ENCODE peak calls at places on chromosomes 7 and 10, in ten cellular contexts. One of them, this sample, is unnamed.

GRCh38 chr10:132489053-132489703 is 48.4 kb upstream of the INPP5A start:
- DNase-seq in iPS-NIHi11: no peak
- DNase-seq in stimulated activated CD4-positive, alpha-beta T cell treated with anti-CD3 and anti-CD28 coated beads, Interleukin-15, amount 100 ng/mL, for 24 hours: no peak
- DNase-seq in effector CD4-positive, alpha-beta T cell: no peak
- DNase-seq in Caki2: peak
- DNase-seq in activated CD8-positive, alpha-beta memory T cell treated with anti-CD3 and anti-CD28 coated beads for 48 hours: no peak
- DNase-seq in NCI-H1417: no peak
- DNase-seq in progenitor cell of endocrine pancreas: no peak
- DNase-seq in left cardiac atrium: no peak
- DNase-seq in head of caudate nucleus: no peak
- DNase-seq in this sample: no peak

GRCh38 chr10:65769828-65770227 is 1156.0 kb upstream of the LRRTM3 start:
- DNase-seq in stimulated activated CD4-positive, alpha-beta T cell treated with anti-CD3 and anti-CD28 coated beads, Interleukin-15, amount 100 ng/mL, for 24 hours: no peak
- DNase-seq in iPS-NIHi11: no peak
- DNase-seq in left cardiac atrium: no peak
- DNase-seq in activated CD8-positive, alpha-beta memory T cell treated with anti-CD3 and anti-CD28 coated beads for 48 hours: no peak
- DNase-seq in NCI-H1417: no peak
- DNase-seq in progenitor cell of endocrine pancreas: no peak
- DNase-seq in Caki2: peak
- DNase-seq in effector CD4-positive, alpha-beta T cell: no peak
- DNase-seq in head of caudate nucleus: no peak
- DNase-seq in this sample: no peak

GRCh38 chr10:124579003-124579384 is 117.4 kb downstream of the LHPP start:
- DNase-seq in NCI-H1417: no peak
- DNase-seq in activated CD8-positive, alpha-beta memory T cell treated with anti-CD3 and anti-CD28 coated beads for 48 hours: no peak
- DNase-seq in left cardiac atrium: peak
- DNase-seq in progenitor cell of endocrine pancreas: no peak
- DNase-seq in stimulated activated CD4-positive, alpha-beta T cell treated with anti-CD3 and anti-CD28 coated beads, Interleukin-15, amount 100 ng/mL, for 24 hours: no peak
- DNase-seq in Caki2: no peak
- DNase-seq in head of caudate nucleus: no peak
- DNase-seq in iPS-NIHi11: no peak
- DNase-seq in effector CD4-positive, alpha-beta T cell: no peak
- DNase-seq in this sample: no peak

GRCh38 chr10:110448682-110449418 is 48.9 kb upstream of the DUSP5 start:
- DNase-seq in activated CD8-positive, alpha-beta memory T cell treated with anti-CD3 and anti-CD28 coated beads for 48 hours: no peak
- DNase-seq in NCI-H1417: no peak
- DNase-seq in iPS-NIHi11: no peak
- DNase-seq in effector CD4-positive, alpha-beta T cell: no peak
- DNase-seq in left cardiac atrium: no peak
- DNase-seq in stimulated activated CD4-positive, alpha-beta T cell treated with anti-CD3 and anti-CD28 coated beads, Interleukin-15, amount 100 ng/mL, for 24 hours: no peak
- DNase-seq in head of caudate nucleus: no peak
- DNase-seq in progenitor cell of endocrine pancreas: no peak
- DNase-seq in Caki2: no peak
- DNase-seq in this sample: no peak

GRCh38 chr10:50325449-50326188 is 74.3 kb upstream of the ASAH2 start:
- DNase-seq in left cardiac atrium: peak
- DNase-seq in activated CD8-positive, alpha-beta memory T cell treated with anti-CD3 and anti-CD28 coated beads for 48 hours: no peak
- DNase-seq in head of caudate nucleus: no peak
- DNase-seq in NCI-H1417: no peak
- DNase-seq in iPS-NIHi11: peak
- DNase-seq in progenitor cell of endocrine pancreas: no peak
- DNase-seq in stimulated activated CD4-positive, alpha-beta T cell treated with anti-CD3 and anti-CD28 coated beads, Interleukin-15, amount 100 ng/mL, for 24 hours: no peak
- DNase-seq in effector CD4-positive, alpha-beta T cell: no peak
- DNase-seq in Caki2: peak
- DNase-seq in this sample: no peak

GRCh38 chr7:116197355-116197754 is 13.0 kb upstream of the TES start:
- DNase-seq in left cardiac atrium: no peak
- DNase-seq in head of caudate nucleus: no peak
- DNase-seq in progenitor cell of endocrine pancreas: no peak
- DNase-seq in Caki2: no peak
- DNase-seq in stimulated activated CD4-positive, alpha-beta T cell treated with anti-CD3 and anti-CD28 coated beads, Interleukin-15, amount 100 ng/mL, for 24 hours: no peak
- DNase-seq in effector CD4-positive, alpha-beta T cell: no peak
- DNase-seq in activated CD8-positive, alpha-beta memory T cell treated with anti-CD3 and anti-CD28 coated beads for 48 hours: no peak
- DNase-seq in iPS-NIHi11: no peak
- DNase-seq in NCI-H1417: no peak
- DNase-seq in this sample: no peak

GRCh38 chr7:151629873-151630272 is 110.2 kb upstream of the RHEB start:
- DNase-seq in stimulated activated CD4-positive, alpha-beta T cell treated with anti-CD3 and anti-CD28 coated beads, Interleukin-15, amount 100 ng/mL, for 24 hours: no peak
- DNase-seq in effector CD4-positive, alpha-beta T cell: no peak
- DNase-seq in activated CD8-positive, alpha-beta memory T cell treated with anti-CD3 and anti-CD28 coated beads for 48 hours: no peak
- DNase-seq in iPS-NIHi11: no peak
- DNase-seq in NCI-H1417: no peak
- DNase-seq in head of caudate nucleus: no peak
- DNase-seq in left cardiac atrium: no peak
- DNase-seq in Caki2: no peak
- DNase-seq in progenitor cell of endocrine pancreas: no peak
- DNase-seq in this sample: no peak

GRCh38 chr10:35398355-35398754 is 62.0 kb downstream of the CCNY start:
- DNase-seq in NCI-H1417: no peak
- DNase-seq in head of caudate nucleus: no peak
- DNase-seq in left cardiac atrium: no peak
- DNase-seq in activated CD8-positive, alpha-beta memory T cell treated with anti-CD3 and anti-CD28 coated beads for 48 hours: no peak
- DNase-seq in progenitor cell of endocrine pancreas: no peak
- DNase-seq in iPS-NIHi11: no peak
- DNase-seq in effector CD4-positive, alpha-beta T cell: no peak
- DNase-seq in Caki2: no peak
- DNase-seq in stimulated activated CD4-positive, alpha-beta T cell treated with anti-CD3 and anti-CD28 coated beads, Interleukin-15, amount 100 ng/mL, for 24 hours: no peak
- DNase-seq in this sample: peak

GRCh38 chr7:90680496-90680895 is 84.4 kb downstream of the CDK14 start:
- DNase-seq in Caki2: no peak
- DNase-seq in left cardiac atrium: no peak
- DNase-seq in activated CD8-positive, alpha-beta memory T cell treated with anti-CD3 and anti-CD28 coated beads for 48 hours: no peak
- DNase-seq in NCI-H1417: no peak
- DNase-seq in effector CD4-positive, alpha-beta T cell: no peak
- DNase-seq in progenitor cell of endocrine pancreas: no peak
- DNase-seq in head of caudate nucleus: no peak
- DNase-seq in stimulated activated CD4-positive, alpha-beta T cell treated with anti-CD3 and anti-CD28 coated beads, Interleukin-15, amount 100 ng/mL, for 24 hours: no peak
- DNase-seq in iPS-NIHi11: no peak
- DNase-seq in this sample: no peak

GRCh38 chr10:121357323-121357835 is 240.9 kb downstream of the FGFR2 start:
- DNase-seq in iPS-NIHi11: no peak
- DNase-seq in NCI-H1417: no peak
- DNase-seq in progenitor cell of endocrine pancreas: no peak
- DNase-seq in effector CD4-positive, alpha-beta T cell: no peak
- DNase-seq in left cardiac atrium: no peak
- DNase-seq in stimulated activated CD4-positive, alpha-beta T cell treated with anti-CD3 and anti-CD28 coated beads, Interleukin-15, amount 100 ng/mL, for 24 hours: no peak
- DNase-seq in Caki2: no peak
- DNase-seq in head of caudate nucleus: no peak
- DNase-seq in activated CD8-positive, alpha-beta memory T cell treated with anti-CD3 and anti-CD28 coated beads for 48 hours: no peak
- DNase-seq in this sample: no peak

GRCh38 chr10:785539-786214 is 96.2 kb upstream of the DIP2C start:
- DNase-seq in Caki2: no peak
- DNase-seq in iPS-NIHi11: no peak
- DNase-seq in effector CD4-positive, alpha-beta T cell: no peak
- DNase-seq in NCI-H1417: no peak
- DNase-seq in head of caudate nucleus: peak
- DNase-seq in stimulated activated CD4-positive, alpha-beta T cell treated with anti-CD3 and anti-CD28 coated beads, Interleukin-15, amount 100 ng/mL, for 24 hours: no peak
- DNase-seq in activated CD8-positive, alpha-beta memory T cell treated with anti-CD3 and anti-CD28 coated beads for 48 hours: no peak
- DNase-seq in left cardiac atrium: no peak
- DNase-seq in progenitor cell of endocrine pancreas: no peak
- DNase-seq in this sample: no peak

GRCh38 chr10:130022501-130023299 is 58.6 kb upstream of the EBF3 start:
- DNase-seq in NCI-H1417: no peak
- DNase-seq in stimulated activated CD4-positive, alpha-beta T cell treated with anti-CD3 and anti-CD28 coated beads, Interleukin-15, amount 100 ng/mL, for 24 hours: no peak
- DNase-seq in iPS-NIHi11: no peak
- DNase-seq in activated CD8-positive, alpha-beta memory T cell treated with anti-CD3 and anti-CD28 coated beads for 48 hours: no peak
- DNase-seq in effector CD4-positive, alpha-beta T cell: no peak
- DNase-seq in progenitor cell of endocrine pancreas: no peak
- DNase-seq in head of caudate nucleus: no peak
- DNase-seq in left cardiac atrium: no peak
- DNase-seq in Caki2: no peak
- DNase-seq in this sample: peak

GRCh38 chr7:131620673-131621609 is 64.5 kb upstream of the PODXL start:
- DNase-seq in progenitor cell of endocrine pancreas: no peak
- DNase-seq in left cardiac atrium: no peak
- DNase-seq in NCI-H1417: no peak
- DNase-seq in effector CD4-positive, alpha-beta T cell: no peak
- DNase-seq in iPS-NIHi11: peak
- DNase-seq in activated CD8-positive, alpha-beta memory T cell treated with anti-CD3 and anti-CD28 coated beads for 48 hours: no peak
- DNase-seq in Caki2: no peak
- DNase-seq in head of caudate nucleus: no peak
- DNase-seq in stimulated activated CD4-positive, alpha-beta T cell treated with anti-CD3 and anti-CD28 coated beads, Interleukin-15, amount 100 ng/mL, for 24 hours: no peak
- DNase-seq in this sample: no peak

GRCh38 chr10:131843089-131843595 is 57.7 kb upstream of the PPP2R2D start:
- DNase-seq in iPS-NIHi11: no peak
- DNase-seq in effector CD4-positive, alpha-beta T cell: no peak
- DNase-seq in head of caudate nucleus: no peak
- DNase-seq in NCI-H1417: no peak
- DNase-seq in progenitor cell of endocrine pancreas: peak
- DNase-seq in stimulated activated CD4-positive, alpha-beta T cell treated with anti-CD3 and anti-CD28 coated beads, Interleukin-15, amount 100 ng/mL, for 24 hours: no peak
- DNase-seq in activated CD8-positive, alpha-beta memory T cell treated with anti-CD3 and anti-CD28 coated beads for 48 hours: no peak
- DNase-seq in left cardiac atrium: no peak
- DNase-seq in Caki2: no peak
- DNase-seq in this sample: no peak

GRCh38 chr10:1643161-1643910 is 94.0 kb downstream of the ADARB2 start:
- DNase-seq in activated CD8-positive, alpha-beta memory T cell treated with anti-CD3 and anti-CD28 coated beads for 48 hours: no peak
- DNase-seq in Caki2: peak
- DNase-seq in left cardiac atrium: no peak
- DNase-seq in NCI-H1417: peak
- DNase-seq in progenitor cell of endocrine pancreas: peak
- DNase-seq in effector CD4-positive, alpha-beta T cell: no peak
- DNase-seq in stimulated activated CD4-positive, alpha-beta T cell treated with anti-CD3 and anti-CD28 coated beads, Interleukin-15, amount 100 ng/mL, for 24 hours: peak
- DNase-seq in head of caudate nucleus: peak
- DNase-seq in iPS-NIHi11: peak
- DNase-seq in this sample: no peak

GRCh38 chr10:33136271-33136670 is 178.2 kb upstream of the ITGB1 start:
- DNase-seq in effector CD4-positive, alpha-beta T cell: peak
- DNase-seq in NCI-H1417: no peak
- DNase-seq in left cardiac atrium: no peak
- DNase-seq in head of caudate nucleus: peak
- DNase-seq in Caki2: peak
- DNase-seq in activated CD8-positive, alpha-beta memory T cell treated with anti-CD3 and anti-CD28 coated beads for 48 hours: no peak
- DNase-seq in progenitor cell of endocrine pancreas: no peak
- DNase-seq in iPS-NIHi11: no peak
- DNase-seq in stimulated activated CD4-positive, alpha-beta T cell treated with anti-CD3 and anti-CD28 coated beads, Interleukin-15, amount 100 ng/mL, for 24 hours: peak
- DNase-seq in this sample: no peak

GRCh38 chr7:27548304-27548703 is 114.4 kb downstream of the HIBADH start:
- DNase-seq in stimulated activated CD4-positive, alpha-beta T cell treated with anti-CD3 and anti-CD28 coated beads, Interleukin-15, amount 100 ng/mL, for 24 hours: no peak
- DNase-seq in left cardiac atrium: no peak
- DNase-seq in progenitor cell of endocrine pancreas: no peak
- DNase-seq in iPS-NIHi11: no peak
- DNase-seq in effector CD4-positive, alpha-beta T cell: no peak
- DNase-seq in activated CD8-positive, alpha-beta memory T cell treated with anti-CD3 and anti-CD28 coated beads for 48 hours: no peak
- DNase-seq in head of caudate nucleus: no peak
- DNase-seq in Caki2: no peak
- DNase-seq in NCI-H1417: no peak
- DNase-seq in this sample: no peak

GRCh38 chr7:66542528-66543373 is 85.9 kb upstream of the KCTD7 start:
- DNase-seq in effector CD4-positive, alpha-beta T cell: no peak
- DNase-seq in NCI-H1417: no peak
- DNase-seq in progenitor cell of endocrine pancreas: no peak
- DNase-seq in stimulated activated CD4-positive, alpha-beta T cell treated with anti-CD3 and anti-CD28 coated beads, Interleukin-15, amount 100 ng/mL, for 24 hours: no peak
- DNase-seq in Caki2: peak
- DNase-seq in head of caudate nucleus: no peak
- DNase-seq in activated CD8-positive, alpha-beta memory T cell treated with anti-CD3 and anti-CD28 coated beads for 48 hours: no peak
- DNase-seq in left cardiac atrium: no peak
- DNase-seq in iPS-NIHi11: no peak
- DNase-seq in this sample: no peak

GRCh38 chr10:35453855-35454532 is 117.7 kb downstream of the CCNY start:
- DNase-seq in effector CD4-positive, alpha-beta T cell: no peak
- DNase-seq in left cardiac atrium: no peak
- DNase-seq in Caki2: no peak
- DNase-seq in iPS-NIHi11: no peak
- DNase-seq in activated CD8-positive, alpha-beta memory T cell treated with anti-CD3 and anti-CD28 coated beads for 48 hours: no peak
- DNase-seq in stimulated activated CD4-positive, alpha-beta T cell treated with anti-CD3 and anti-CD28 coated beads, Interleukin-15, amount 100 ng/mL, for 24 hours: no peak
- DNase-seq in progenitor cell of endocrine pancreas: no peak
- DNase-seq in NCI-H1417: no peak
- DNase-seq in head of caudate nucleus: no peak
- DNase-seq in this sample: no peak

GRCh38 chr10:12594448-12594944 is 245.1 kb downstream of the CAMK1D start:
- DNase-seq in left cardiac atrium: no peak
- DNase-seq in activated CD8-positive, alpha-beta memory T cell treated with anti-CD3 and anti-CD28 coated beads for 48 hours: no peak
- DNase-seq in stimulated activated CD4-positive, alpha-beta T cell treated with anti-CD3 and anti-CD28 coated beads, Interleukin-15, amount 100 ng/mL, for 24 hours: peak
- DNase-seq in effector CD4-positive, alpha-beta T cell: no peak
- DNase-seq in Caki2: no peak
- DNase-seq in iPS-NIHi11: no peak
- DNase-seq in head of caudate nucleus: no peak
- DNase-seq in progenitor cell of endocrine pancreas: no peak
- DNase-seq in NCI-H1417: no peak
- DNase-seq in this sample: no peak

This sample was measured in NCI-H2171 treated with DMSO at 0.1 percent for 48 hours.